ENCODE peak calls at places on chromosomes 5 and 9, in nine cellular contexts. One of them, this sample, is unnamed.

GRCh38 chr5:40746703-40747102 is 9.1 kb downstream of the TTC33 start:
- DNase-seq in AG09309: no peak
- DNase-seq in psoas muscle: no peak
- DNase-seq in heart right ventricle: no peak
- DNase-seq in bronchial epithelial cell: no peak
- DNase-seq in GM06990: no peak
- DNase-seq in left ventricle myocardium inferior: no peak
- DNase-seq in right lobe of liver: no peak
- DNase-seq in kidney epithelial cell: no peak
- DNase-seq in this sample: no peak

GRCh38 chr9:102445906-102446305 is 549.2 kb upstream of the CYLC2 start:
- DNase-seq in left ventricle myocardium inferior: no peak
- DNase-seq in psoas muscle: no peak
- DNase-seq in right lobe of liver: no peak
- DNase-seq in heart right ventricle: no peak
- DNase-seq in kidney epithelial cell: no peak
- DNase-seq in AG09309: no peak
- DNase-seq in bronchial epithelial cell: no peak
- DNase-seq in GM06990: no peak
- DNase-seq in this sample: no peak

GRCh38 chr9:129697111-129697955 is 31.9 kb downstream of the PRRX2 start:
- DNase-seq in kidney epithelial cell: no peak
- DNase-seq in AG09309: no peak
- DNase-seq in bronchial epithelial cell: no peak
- DNase-seq in heart right ventricle: peak; percentile 48
- DNase-seq in GM06990: no peak
- DNase-seq in left ventricle myocardium inferior: peak; percentile 41
- DNase-seq in right lobe of liver: no peak
- DNase-seq in psoas muscle: peak; percentile 76
- DNase-seq in this sample: no peak

GRCh38 chr5:89729623-89730390 is 679.7 kb downstream of the CETN3 start:
- DNase-seq in AG09309: no peak
- DNase-seq in bronchial epithelial cell: peak; percentile 42
- DNase-seq in right lobe of liver: no peak
- DNase-seq in psoas muscle: no peak
- DNase-seq in left ventricle myocardium inferior: no peak
- DNase-seq in heart right ventricle: no peak
- DNase-seq in kidney epithelial cell: no peak
- DNase-seq in GM06990: peak; percentile 20
- DNase-seq in this sample: no peak

GRCh38 chr9:34047864-34048729 is 590 bp downstream of the UBAP2 start:
- DNase-seq in right lobe of liver: no peak
- DNase-seq in AG09309: no peak
- DNase-seq in bronchial epithelial cell: no peak
- DNase-seq in kidney epithelial cell: no peak
- DNase-seq in psoas muscle: peak; percentile 72
- DNase-seq in heart right ventricle: peak; percentile 28
- DNase-seq in left ventricle myocardium inferior: peak; percentile 36
- DNase-seq in GM06990: no peak
- DNase-seq in this sample: no peak

GRCh38 chr5:126044931-126045565 is 378.2 kb upstream of the GRAMD2B start:
- DNase-seq in kidney epithelial cell: no peak
- DNase-seq in left ventricle myocardium inferior: no peak
- DNase-seq in bronchial epithelial cell: no peak
- DNase-seq in AG09309: no peak
- DNase-seq in GM06990: no peak
- DNase-seq in heart right ventricle: no peak
- DNase-seq in right lobe of liver: no peak
- DNase-seq in psoas muscle: no peak
- DNase-seq in this sample: no peak

GRCh38 chr5:139745121-139745799 is 50.3 kb upstream of the PSD2 start:
- DNase-seq in left ventricle myocardium inferior: peak; percentile 32
- DNase-seq in AG09309: peak; percentile 75
- DNase-seq in heart right ventricle: no peak
- DNase-seq in psoas muscle: peak; percentile 81
- DNase-seq in right lobe of liver: no peak
- DNase-seq in kidney epithelial cell: peak; percentile 84
- DNase-seq in GM06990: peak; percentile 51
- DNase-seq in bronchial epithelial cell: peak; percentile 59
- DNase-seq in this sample: no peak

GRCh38 chr9:113152699-113153098 is 1.9 kb downstream of the SLC31A2 start:
- DNase-seq in bronchial epithelial cell: peak; percentile 97
- DNase-seq in AG09309: no peak
- DNase-seq in left ventricle myocardium inferior: no peak
- DNase-seq in kidney epithelial cell: no peak
- DNase-seq in heart right ventricle: no peak
- DNase-seq in psoas muscle: no peak
- DNase-seq in GM06990: no peak
- DNase-seq in right lobe of liver: no peak
- DNase-seq in this sample: no peak

GRCh38 chr5:177116631-177117373 is 16.8 kb upstream of the NSD1 start:
- DNase-seq in heart right ventricle: peak; percentile 91
- DNase-seq in AG09309: no peak
- DNase-seq in bronchial epithelial cell: peak; percentile 34
- DNase-seq in GM06990: no peak
- DNase-seq in left ventricle myocardium inferior: peak; percentile 90
- DNase-seq in right lobe of liver: peak; percentile 92
- DNase-seq in psoas muscle: peak; percentile 96
- DNase-seq in kidney epithelial cell: no peak
- DNase-seq in this sample: no peak

GRCh38 chr5:155530046-155530445 is 516.5 kb downstream of the KIF4B start:
- DNase-seq in GM06990: no peak
- DNase-seq in heart right ventricle: no peak
- DNase-seq in kidney epithelial cell: peak; percentile 43
- DNase-seq in left ventricle myocardium inferior: no peak
- DNase-seq in bronchial epithelial cell: peak; percentile 45
- DNase-seq in right lobe of liver: no peak
- DNase-seq in AG09309: no peak
- DNase-seq in psoas muscle: no peak
- DNase-seq in this sample: no peak

GRCh38 chr5:1293416-1293996 is 1.4 kb downstream of the TERT start:
- DNase-seq in AG09309: no peak
- DNase-seq in GM06990: no peak
- DNase-seq in kidney epithelial cell: no peak
- DNase-seq in right lobe of liver: no peak
- DNase-seq in bronchial epithelial cell: no peak
- DNase-seq in heart right ventricle: no peak
- DNase-seq in left ventricle myocardium inferior: no peak
- DNase-seq in psoas muscle: peak; percentile 44
- DNase-seq in this sample: no peak

GRCh38 chr9:35733109-35733541 is 659 bp downstream of the CREB3 start:
- DNase-seq in AG09309: no peak
- DNase-seq in heart right ventricle: no peak
- DNase-seq in GM06990: no peak
- DNase-seq in kidney epithelial cell: no peak
- DNase-seq in left ventricle myocardium inferior: no peak
- DNase-seq in right lobe of liver: no peak
- DNase-seq in psoas muscle: no peak
- DNase-seq in bronchial epithelial cell: peak; percentile 90
- DNase-seq in this sample: no peak

DNA sequence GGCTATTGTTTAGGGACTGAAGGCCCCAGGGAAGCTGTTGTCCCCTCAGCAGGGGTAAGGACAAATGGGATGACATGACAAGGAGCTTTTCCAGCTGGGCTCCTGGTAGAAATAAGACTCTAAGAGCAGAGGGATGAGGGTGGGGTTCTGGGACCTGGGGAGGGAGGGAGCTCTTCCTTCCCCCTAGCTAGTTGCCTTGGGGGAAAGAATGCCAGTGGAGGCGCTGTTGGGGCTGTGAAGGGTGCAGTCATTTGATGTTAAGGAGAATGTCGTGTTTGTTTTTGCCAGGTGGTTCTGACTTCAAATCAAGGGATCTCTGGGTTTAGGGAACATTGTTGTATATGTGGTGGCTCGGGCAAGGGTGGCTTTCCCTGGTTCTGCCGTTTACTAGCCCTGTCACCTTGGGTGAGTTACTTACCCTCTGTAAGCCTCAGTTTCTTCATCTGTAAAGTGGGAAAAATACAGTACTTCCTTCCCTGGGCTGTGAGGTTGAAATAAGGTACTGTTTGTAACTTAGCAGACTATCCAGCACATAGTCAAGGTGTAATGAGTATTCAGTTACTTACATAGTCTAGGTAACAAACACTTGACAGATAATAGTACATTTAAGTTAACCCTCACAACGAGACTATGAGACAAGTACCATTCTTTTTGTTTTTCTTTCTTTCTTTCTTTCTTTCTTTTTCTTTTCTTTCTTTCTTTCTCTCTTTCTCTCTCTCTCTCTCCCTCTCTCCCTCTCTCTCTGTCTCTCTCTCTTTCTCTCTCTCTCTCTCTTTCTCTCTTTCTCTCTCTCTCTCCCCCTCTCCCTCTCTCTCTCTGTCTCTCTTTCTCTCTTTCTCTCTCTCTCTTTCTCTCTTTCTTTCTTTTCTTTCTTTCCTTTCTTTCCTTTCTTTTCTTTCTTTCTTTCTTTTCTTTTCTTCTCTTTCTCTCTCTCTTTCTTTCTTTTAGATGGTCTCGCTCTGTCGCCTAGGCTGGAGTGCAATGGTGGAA is 48.0 kb downstream of the WWC1 start:
- DNase-seq in heart right ventricle: no peak
- DNase-seq in psoas muscle: no peak
- DNase-seq in right lobe of liver: no peak
- DNase-seq in GM06990: no peak
- DNase-seq in AG09309: no peak
- DNase-seq in left ventricle myocardium inferior: no peak
- DNase-seq in bronchial epithelial cell: no peak
- DNase-seq in kidney epithelial cell: no peak
- DNase-seq in this sample: no peak
- TF ChIP-seq CTCF in heart right ventricle: no peak
- TF ChIP-seq CTCF in psoas muscle: no peak
- TF ChIP-seq CTCF in right lobe of liver: no peak
- TF ChIP-seq CTCF in GM06990: peak; percentile 30
- TF ChIP-seq CTCF in AG09309: no peak
- TF ChIP-seq CTCF in left ventricle myocardium inferior: no peak
- TF ChIP-seq CTCF in bronchial epithelial cell: no peak
- TF ChIP-seq CTCF in kidney epithelial cell: peak; percentile 18
- TF ChIP-seq CTCF in this sample: no peak

GRCh38 chr5:171521219-171521633 is 101.8 kb downstream of the FGF18 start:
- DNase-seq in bronchial epithelial cell: peak; percentile 88
- DNase-seq in GM06990: no peak
- DNase-seq in left ventricle myocardium inferior: no peak
- DNase-seq in psoas muscle: peak; percentile 68
- DNase-seq in right lobe of liver: no peak
- DNase-seq in AG09309: peak; percentile 84
- DNase-seq in heart right ventricle: no peak
- DNase-seq in kidney epithelial cell: peak; percentile 83
- DNase-seq in this sample: no peak
- TF ChIP-seq CTCF in bronchial epithelial cell: no peak
- TF ChIP-seq CTCF in GM06990: no peak
- TF ChIP-seq CTCF in left ventricle myocardium inferior: no peak
- TF ChIP-seq CTCF in psoas muscle: no peak
- TF ChIP-seq CTCF in right lobe of liver: no peak
- TF ChIP-seq CTCF in AG09309: peak; percentile 40
- TF ChIP-seq CTCF in heart right ventricle: no peak
- TF ChIP-seq CTCF in kidney epithelial cell: peak; percentile 7
- TF ChIP-seq CTCF in this sample: no peak

DNA sequence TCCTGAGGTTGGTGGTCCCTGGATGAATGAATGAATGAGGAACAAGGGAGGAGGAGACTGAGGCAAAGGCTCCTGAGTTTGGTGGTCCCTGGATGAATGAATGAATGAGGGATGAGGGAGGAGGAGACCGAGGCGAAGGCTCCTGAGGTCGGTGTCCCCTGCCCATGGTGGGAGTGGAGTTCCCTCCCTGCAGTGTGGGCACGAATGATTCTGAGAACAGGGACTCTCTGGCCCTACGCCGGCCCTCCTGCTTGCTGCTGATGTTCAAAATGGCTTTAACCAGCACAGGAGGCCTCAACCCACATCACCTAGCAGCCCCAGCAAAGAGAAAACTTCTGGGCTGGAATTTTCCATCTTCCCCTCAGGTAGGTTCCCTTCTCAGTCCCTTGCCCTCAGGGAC is 377.8 kb downstream of the IRX2 start:
- DNase-seq in psoas muscle: no peak
- DNase-seq in GM06990: no peak
- DNase-seq in AG09309: no peak
- DNase-seq in left ventricle myocardium inferior: no peak
- DNase-seq in right lobe of liver: no peak
- DNase-seq in kidney epithelial cell: no peak
- DNase-seq in heart right ventricle: no peak
- DNase-seq in bronchial epithelial cell: no peak
- DNase-seq in this sample: no peak
- TF ChIP-seq CTCF in psoas muscle: no peak
- TF ChIP-seq CTCF in GM06990: no peak
- TF ChIP-seq CTCF in AG09309: no peak
- TF ChIP-seq CTCF in left ventricle myocardium inferior: no peak
- TF ChIP-seq CTCF in right lobe of liver: no peak
- TF ChIP-seq CTCF in kidney epithelial cell: no peak
- TF ChIP-seq CTCF in heart right ventricle: no peak
- TF ChIP-seq CTCF in bronchial epithelial cell: no peak
- TF ChIP-seq CTCF in this sample: no peak

GRCh38 chr9:128632066-128632465 is 24.6 kb downstream of the DYNC2I2 start:
- DNase-seq in AG09309: no peak
- DNase-seq in psoas muscle: no peak
- DNase-seq in left ventricle myocardium inferior: no peak
- DNase-seq in right lobe of liver: peak; percentile 31
- DNase-seq in kidney epithelial cell: no peak
- DNase-seq in heart right ventricle: no peak
- DNase-seq in GM06990: no peak
- DNase-seq in bronchial epithelial cell: no peak
- DNase-seq in this sample: no peak

GRCh38 chr9:128633601-128634000 is 23.0 kb downstream of the DYNC2I2 start:
- DNase-seq in AG09309: no peak
- DNase-seq in psoas muscle: no peak
- DNase-seq in right lobe of liver: peak; percentile 39
- DNase-seq in heart right ventricle: no peak
- DNase-seq in GM06990: no peak
- DNase-seq in kidney epithelial cell: no peak
- DNase-seq in bronchial epithelial cell: no peak
- DNase-seq in left ventricle myocardium inferior: no peak
- DNase-seq in this sample: no peak

GRCh38 chr9:128631636-128632035 is 25.0 kb downstream of the DYNC2I2 start:
- DNase-seq in heart right ventricle: no peak
- DNase-seq in GM06990: no peak
- DNase-seq in kidney epithelial cell: no peak
- DNase-seq in AG09309: no peak
- DNase-seq in right lobe of liver: peak; percentile 18
- DNase-seq in psoas muscle: no peak
- DNase-seq in bronchial epithelial cell: no peak
- DNase-seq in left ventricle myocardium inferior: no peak
- DNase-seq in this sample: no peak

GRCh38 chr9:128633057-128633456 is 23.6 kb downstream of the DYNC2I2 start:
- DNase-seq in right lobe of liver: peak; percentile 48
- DNase-seq in bronchial epithelial cell: no peak
- DNase-seq in left ventricle myocardium inferior: no peak
- DNase-seq in GM06990: no peak
- DNase-seq in kidney epithelial cell: no peak
- DNase-seq in AG09309: no peak
- DNase-seq in psoas muscle: no peak
- DNase-seq in heart right ventricle: no peak
- DNase-seq in this sample: no peak

DNA sequence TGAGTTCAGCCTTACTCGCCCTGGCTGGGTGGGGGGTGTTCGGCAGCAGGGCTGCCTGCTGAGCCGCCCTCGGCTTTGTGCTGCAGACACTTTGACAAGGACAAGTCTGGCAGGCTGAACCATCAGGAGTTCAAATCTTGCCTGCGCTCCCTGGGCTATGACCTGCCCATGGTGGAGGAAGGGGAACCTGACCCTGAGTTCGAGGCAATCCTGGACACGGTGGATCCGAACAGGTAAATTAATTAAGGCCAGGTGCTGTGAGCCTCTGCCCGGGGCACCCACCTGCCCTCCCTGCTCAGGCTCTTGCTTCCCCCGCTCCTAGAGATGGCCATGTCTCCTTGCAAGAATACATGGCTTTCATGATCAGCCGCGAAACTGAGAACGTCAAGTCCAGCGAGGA is 24.2 kb downstream of the DYNC2I2 start:
- DNase-seq in AG09309: no peak
- DNase-seq in right lobe of liver: peak; percentile 28
- DNase-seq in left ventricle myocardium inferior: no peak
- DNase-seq in kidney epithelial cell: no peak
- DNase-seq in psoas muscle: no peak
- DNase-seq in heart right ventricle: no peak
- DNase-seq in bronchial epithelial cell: no peak
- DNase-seq in GM06990: no peak
- DNase-seq in this sample: no peak
- TF ChIP-seq CTCF in AG09309: no peak
- TF ChIP-seq CTCF in right lobe of liver: no peak
- TF ChIP-seq CTCF in left ventricle myocardium inferior: no peak
- TF ChIP-seq CTCF in kidney epithelial cell: no peak
- TF ChIP-seq CTCF in psoas muscle: no peak
- TF ChIP-seq CTCF in heart right ventricle: no peak
- TF ChIP-seq CTCF in bronchial epithelial cell: no peak
- TF ChIP-seq CTCF in GM06990: no peak
- TF ChIP-seq CTCF in this sample: no peak

This sample was measured in D721Med.